ENCODE peak calls at places on chromosome 2, in five cellular contexts. W is lower lobe of right lung; Z is AG04450; D is adrenal gland; T is CD4-positive, alpha-beta T cell. G is an unnamed sample.

GRCh38 chr2:167293172-167293781 is 405.0 kb downstream of the XIRP2 start:
- DNase-seq in T (no peak), W (peak; percentile 44), D (peak; percentile 56), Z (no peak), G (peak; percentile 54)

GRCh38 chr2:210225461-210225798 is 183 bp upstream of the ACADL start:
- DNase-seq in Z (no peak), D (no peak), T (no peak), W (no peak), G (peak; percentile 24)

GRCh38 chr2:33215299-33215698 is 261.1 kb upstream of the RASGRP3 start:
- DNase-seq in W (no peak), D (no peak), T (no peak), Z (peak; percentile 78), G (peak; percentile 86)

GRCh38 chr2:44927979-44928659 is 13.4 kb upstream of the SIX3 start:
- DNase-seq in W (no peak), T (no peak), D (no peak), Z (no peak), G (no peak)

GRCh38 chr2:191488135-191488534 is 189.8 kb upstream of the NABP1 start:
- DNase-seq in W (no peak), D (no peak), T (no peak), Z (no peak), G (no peak)

GRCh38 chr2:16295891-16296290 is 355.5 kb downstream of the MYCN start:
- DNase-seq in W (no peak), Z (no peak), D (no peak), T (no peak), G (no peak)

GRCh38 chr2:183678908-183679307 is 554.7 kb downstream of the NUP35 start:
- DNase-seq in T (no peak), D (no peak), W (no peak), Z (no peak), G (no peak)

GRCh38 chr2:62873603-62874002 is 168.1 kb downstream of the EHBP1 start:
- DNase-seq in W (no peak), T (no peak), Z (no peak), D (no peak), G (no peak)

GRCh38 chr2:20657522-20658235 is 6.8 kb upstream of the HS1BP3 start:
- DNase-seq in Z (no peak), D (no peak), T (no peak), W (peak; percentile 20), G (no peak)

GRCh38 chr2:160920061-160920460 is 240.2 kb upstream of the TANK start:
- DNase-seq in W (no peak), Z (no peak), T (no peak), D (no peak), G (no peak)

GRCh38 chr2:160411167-160411566 is 82.4 kb downstream of the RBMS1 start:
- DNase-seq in W (no peak), D (no peak), T (peak; percentile 19), Z (no peak), G (peak; percentile 60)

GRCh38 chr2:20326163-20326780 is 24.4 kb downstream of the PUM2 start:
- DNase-seq in Z (peak; percentile 30), D (peak; percentile 84), W (no peak), T (peak; percentile 17), G (peak; percentile 69)

GRCh38 chr2:239756392-239757153 is 268.6 kb downstream of the NDUFA10 start:
- DNase-seq in T (no peak), Z (no peak), D (no peak), W (no peak), G (no peak)

GRCh38 chr2:226247289-226248275 is 552.0 kb downstream of the IRS1 start:
- DNase-seq in D (no peak), W (no peak), Z (no peak), T (no peak), G (peak; percentile 40)

GRCh38 chr2:81853331-81853730 is 1548.8 kb upstream of the LRRTM1 start:
- DNase-seq in D (no peak), T (no peak), W (no peak), Z (peak; percentile 8), G (no peak)

GRCh38 chr2:81858998-81859397 is 1554.4 kb upstream of the LRRTM1 start:
- DNase-seq in T (no peak), W (no peak), Z (no peak), D (no peak), G (no peak)
- H3K9me3 ChIP-seq in T (no peaks in the 10 kb centered on the region), W (no peaks in the 10 kb centered on the region), Z (no peaks in the 10 kb centered on the region), D (no peaks in the 10 kb centered on the region), G (no peaks in the 10 kb centered on the region)

DNA sequence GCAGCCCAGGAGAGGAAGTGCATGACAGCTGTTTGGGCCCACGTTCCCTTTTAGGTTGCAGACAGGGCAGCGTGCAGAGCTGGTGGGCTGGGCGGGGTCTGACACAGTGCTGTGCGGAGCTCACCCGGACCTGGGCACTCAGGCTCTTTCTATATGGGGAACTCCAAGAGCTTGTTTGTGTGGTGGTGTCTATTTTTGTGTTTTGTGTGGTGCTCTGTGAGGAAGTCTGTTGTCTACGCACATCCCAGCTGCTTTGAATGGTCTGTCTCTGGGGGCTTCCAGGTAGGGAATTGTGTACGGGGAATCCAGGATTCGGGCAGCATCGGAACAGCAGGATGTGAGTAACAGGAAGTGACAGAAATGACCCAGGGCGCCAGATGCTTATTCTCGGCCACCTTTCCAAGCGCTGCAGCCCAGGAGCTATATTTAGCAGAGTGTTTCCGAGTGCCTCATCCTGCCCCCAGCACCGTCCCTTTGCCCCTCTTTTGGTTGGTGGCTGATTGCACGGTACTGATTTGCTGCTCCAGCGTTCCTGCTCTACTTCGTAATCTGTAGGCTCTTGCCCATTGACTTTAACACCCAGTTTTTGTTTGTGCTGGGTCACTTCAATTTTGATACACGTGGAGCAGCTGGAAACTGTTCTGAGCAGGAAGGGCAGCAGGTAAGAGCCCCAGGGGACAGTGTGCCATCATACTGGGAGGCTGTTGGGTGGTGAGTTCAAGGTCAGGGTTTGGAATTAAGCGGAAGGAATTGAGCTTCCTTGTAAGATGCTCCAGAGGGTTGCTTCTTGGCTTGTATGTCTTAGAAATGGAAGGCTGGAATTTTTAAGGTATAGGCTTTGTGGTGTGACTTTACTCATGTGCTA is 64.7 kb downstream of the DGKD start:
- DNase-seq in Z (no peak), W (no peak), D (peak; percentile 66), T (peak; percentile 37), G (peak; percentile 67)
- H3K9me3 ChIP-seq in Z (peaks cover 17% of the 10 kb centered on the region), W (no peaks in the 10 kb centered on the region), D (no peaks in the 10 kb centered on the region), T (no peaks in the 10 kb centered on the region), G (no peaks in the 10 kb centered on the region)

GRCh38 chr2:173299764-173300163 is 54.9 kb upstream of the CDCA7 start:
- DNase-seq in D (no peak), W (no peak), T (no peak), Z (no peak), G (no peak)
- H3K9me3 ChIP-seq in D (no peaks in the 10 kb centered on the region), W (peaks cover 28% of the 10 kb centered on the region), T (peaks cover 20% of the 10 kb centered on the region), Z (peaks cover 30% of the 10 kb centered on the region), G (no peaks in the 10 kb centered on the region)

GRCh38 chr2:176117823-176118376 is 1.3 kb downstream of the HOXD10 start:
- DNase-seq in Z (no peak), T (no peak), D (no peak), W (no peak), G (no peak)
- H3K9me3 ChIP-seq in Z (peaks cover 23% of the 10 kb centered on the region), T (peaks cover 10% of the 10 kb centered on the region), D (no peaks in the 10 kb centered on the region), W (no peaks in the 10 kb centered on the region), G (no peaks in the 10 kb centered on the region)

DNA sequence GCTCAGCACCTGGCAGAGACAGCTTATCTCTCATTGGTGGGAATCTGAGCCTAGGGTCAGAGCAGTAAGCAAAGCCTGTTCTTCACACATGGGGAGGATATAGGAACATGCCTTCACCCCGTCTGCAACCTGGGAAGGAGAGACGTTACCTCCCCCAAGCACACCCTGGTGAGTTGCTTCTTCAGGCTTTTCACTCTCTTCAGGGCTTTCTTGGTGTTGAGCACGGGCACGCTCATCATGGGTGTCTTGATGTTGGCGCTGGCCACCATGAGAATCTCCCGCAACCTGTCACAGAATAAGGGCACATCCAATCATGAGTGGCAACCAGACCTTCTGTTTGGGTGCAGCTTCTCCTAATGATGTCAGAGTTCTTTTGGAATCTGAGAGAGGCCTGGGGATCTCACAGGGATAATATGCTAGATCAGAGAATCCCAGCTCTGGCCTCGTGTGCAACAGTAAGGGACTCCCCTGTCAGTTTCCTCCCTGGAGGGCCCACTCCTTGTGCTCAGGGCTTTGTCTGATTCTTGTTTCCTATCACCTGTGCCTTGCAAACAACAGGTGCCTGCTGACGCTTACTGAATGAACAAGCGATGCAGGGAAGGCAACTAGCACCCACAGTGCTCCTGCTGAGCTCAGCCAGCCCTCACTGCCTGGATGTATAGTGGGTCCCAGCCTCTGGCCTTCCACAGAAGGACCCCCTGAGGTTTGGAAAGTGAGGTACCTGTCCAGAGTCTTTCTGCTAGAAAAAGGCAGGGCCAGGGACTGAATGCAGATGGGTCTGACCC is 66.3 kb downstream of the POLR1A start:
- DNase-seq in W (no peak), Z (no peak), D (no peak), T (no peak), G (no peak)
- H3K9me3 ChIP-seq in W (no peaks in the 10 kb centered on the region), Z (no peaks in the 10 kb centered on the region), D (no peaks in the 10 kb centered on the region), T (no peaks in the 10 kb centered on the region), G (no peaks in the 10 kb centered on the region)

GRCh38 chr2:196128749-196129148 is 42.6 kb downstream of the STK17B start:
- DNase-seq in D (no peak), Z (no peak), T (no peak), W (no peak), G (no peak)

GRCh38 chr2:196131384-196131861 is 40.0 kb downstream of the STK17B start:
- DNase-seq in W (peak; percentile 55), T (peak; percentile 48), Z (no peak), D (peak; percentile 66), G (no peak)

GRCh38 chr2:196131949-196132925 is 39.1 kb downstream of the STK17B start:
- DNase-seq in D (no peak), Z (no peak), T (no peak), W (no peak), G (peak; percentile 30)

GRCh38 chr2:196125596-196125995 is 45.8 kb downstream of the STK17B start:
- DNase-seq in T (no peak), D (no peak), W (no peak), Z (no peak), G (peak; percentile 36)

DNA sequence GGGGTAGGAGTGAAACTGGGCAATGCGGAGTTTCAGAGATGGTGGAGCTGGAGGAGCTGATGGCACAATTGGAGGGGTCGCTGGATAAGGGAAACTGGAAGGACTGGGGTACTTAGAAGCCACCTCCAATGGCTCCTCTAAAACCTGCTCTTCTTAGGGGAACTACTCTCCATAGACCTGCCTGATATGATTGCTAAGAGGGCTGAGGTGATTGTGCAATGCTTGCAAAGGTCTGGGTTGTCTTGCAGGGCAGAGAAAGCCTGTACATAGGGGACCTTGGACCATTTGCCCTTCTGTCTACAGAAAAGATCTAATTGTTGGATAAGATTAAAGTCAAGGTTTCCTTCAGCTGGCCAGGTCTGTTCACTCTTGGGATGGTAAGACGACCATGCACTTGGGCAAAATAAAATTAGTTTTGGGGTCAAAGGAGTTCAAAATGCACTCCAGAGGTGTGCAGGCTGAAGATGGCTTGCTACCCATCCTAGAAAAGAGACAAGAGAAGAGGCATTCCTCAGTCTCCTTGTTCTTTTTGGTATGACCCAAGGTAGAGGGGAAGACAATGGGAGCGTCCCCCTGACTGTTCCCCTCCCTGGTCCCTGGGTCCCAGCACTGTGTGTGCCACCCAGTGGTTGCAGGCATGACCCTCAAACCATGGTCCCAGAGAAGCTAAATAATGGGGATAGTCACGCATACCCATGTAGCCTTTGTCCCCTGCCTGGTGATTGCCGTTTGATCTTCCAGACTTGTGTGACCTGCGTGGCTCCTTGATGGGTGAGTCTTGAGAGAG is 41.1 kb downstream of the STK17B start:
- DNase-seq in T (no peak), D (no peak), Z (no peak), W (no peak), G (no peak)
- H3K9me3 ChIP-seq in T (peaks cover 61% of the 10 kb centered on the region), D (no peaks in the 10 kb centered on the region), Z (peaks cover 38% of the 10 kb centered on the region), W (peaks cover 55% of the 10 kb centered on the region), G (no peaks in the 10 kb centered on the region)

G was measured in cardiac muscle cell.